ENCODE peak calls at places on chromosomes 7 and 10, in four cellular contexts. M, Y, Q and N are unnamed samples.

GRCh38 chr7:43692582-43693373 is 36.5 kb downstream of the COA1 start:
- DNase-seq in M (peak), Y (no peak), Q (no peak), N (peak)

GRCh38 chr10:94123253-94123995 is 129.7 kb downstream of the PLCE1 start:
- DNase-seq in M (peak), Y (peak), Q (no peak), N (peak)

GRCh38 chr7:7996568-7996967 is 28.0 kb downstream of the GLCCI1 start:
- DNase-seq in M (peak), Y (no peak), Q (no peak), N (peak)

GRCh38 chr10:133394064-133394663 is at the start of gene MTG1:
- DNase-seq in M (peak), Y (peak), Q (peak), N (peak)

GRCh38 chr7:29288534-29289091 is 94.0 kb downstream of the CHN2 start:
- DNase-seq in M (no peak), Y (no peak), Q (no peak), N (no peak)

GRCh38 chr10:86265877-86266259 is 100.7 kb downstream of the GRID1 start:
- DNase-seq in M (no peak), Y (no peak), Q (peak), N (no peak)

GRCh38 chr10:110151467-110151866 is 55.9 kb upstream of the MXI1 start:
- DNase-seq in M (no peak), Y (no peak), Q (no peak), N (no peak)

GRCh38 chr10:23439920-23440875 is 1.3 kb downstream of the OTUD1 start:
- DNase-seq in M (peak), Y (no peak), Q (peak), N (peak)

GRCh38 chr10:28837613-28838390 is 160.5 kb downstream of the BAMBI start:
- DNase-seq in M (no peak), Y (no peak), Q (no peak), N (no peak)

GRCh38 chr7:107150375-107151073 is 18.3 kb upstream of the HBP1 start:
- DNase-seq in M (peak), Y (peak), Q (no peak), N (peak)

GRCh38 chr7:108093903-108094302 is 36.3 kb downstream of the LAMB4 start:
- DNase-seq in M (peak), Y (no peak), Q (no peak), N (peak)

GRCh38 chr7:16982640-16983103 is 100.9 kb upstream of the AGR3 start:
- DNase-seq in M (peak), Y (peak), Q (no peak), N (peak)

GRCh38 chr10:35465601-35466140 is 129.4 kb downstream of the CCNY start:
- DNase-seq in M (no peak), Y (no peak), Q (no peak), N (no peak)

GRCh38 chr7:75688200-75689136 is 50.3 kb downstream of the HIP1 start:
- DNase-seq in M (no peak), Y (no peak), Q (no peak), N (no peak)

GRCh38 chr10:45380903-45381610 is 7.0 kb downstream of the ALOX5 start:
- DNase-seq in M (no peak), Y (no peak), Q (no peak), N (no peak)

GRCh38 chr10:14671383-14671782 is 103.3 kb downstream of the FAM107B start:
- DNase-seq in M (no peak), Y (no peak), Q (no peak), N (peak)

GRCh38 chr7:146094356-146094755 is 22.2 kb upstream of the CNTNAP2 start:
- DNase-seq in M (no peak), Y (no peak), Q (no peak), N (no peak)

GRCh38 chr10:91295346-91295745 is 74.9 kb downstream of the PCGF5 start:
- DNase-seq in M (no peak), Y (no peak), Q (no peak), N (no peak)

GRCh38 chr10:46293832-46294640 is 7.2 kb downstream of the ANTXRL start:
- DNase-seq in M (no peak), Y (no peak), Q (no peak), N (no peak)

GRCh38 chr10:71864861-71865473 is 13.9 kb upstream of the PSAP start:
- DNase-seq in M (peak), Y (no peak), Q (no peak), N (peak)

GRCh38 chr10:70722820-70723424 is 50.6 kb downstream of the ADAMTS14 start:
- DNase-seq in M (peak), Y (peak), Q (no peak), N (peak)

GRCh38 chr10:121886997-121887622 is 40.7 kb downstream of the ATE1 start:
- DNase-seq in M (peak), Y (peak), Q (no peak), N (peak)

GRCh38 chr10:35232509-35232908 is 103.8 kb upstream of the CCNY start:
- DNase-seq in M (no peak), Y (no peak), Q (no peak), N (no peak)

GRCh38 chr10:91974960-91975359 is 51.4 kb downstream of the BTAF1 start:
- DNase-seq in M (peak), Y (peak), Q (no peak), N (peak)

GRCh38 chr10:59668081-59668480 is 41.6 kb downstream of the SLC16A9 start:
- DNase-seq in M (no peak), Y (no peak), Q (no peak), N (no peak)

GRCh38 chr10:3782099-3782455 is 2.9 kb downstream of the KLF6 start:
- DNase-seq in M (no peak), Y (no peak), Q (no peak), N (no peak)

GRCh38 chr10:19014034-19014433 is 34.6 kb upstream of the MALRD1 start:
- DNase-seq in M (peak), Y (peak), Q (no peak), N (no peak)

GRCh38 chr10:71234017-71234894 is 21.9 kb downstream of the UNC5B start:
- DNase-seq in M (no peak), Y (no peak), Q (no peak), N (no peak)